ENCODE peak calls at places on chromosome 9, in four cellular contexts. U, G, Z and P are unnamed samples.

GRCh38 chr9:21153688-21154608 is 12.3 kb upstream of the IFNW1 start:
- DNase-seq in G (no peak), U (no peak), Z (no peak), P (peak; percentile 38)

GRCh38 chr9:21854119-21854518 is 51.7 kb downstream of the MTAP start:
- DNase-seq in G (no peak), Z (no peak), U (no peak), P (no peak)

GRCh38 chr9:13023498-13023897 is 248.7 kb downstream of the LURAP1L start:
- DNase-seq in G (no peak), U (no peak), Z (no peak), P (no peak)

GRCh38 chr9:34993502-34994428 is 4.2 kb downstream of the DNAJB5 start:
- DNase-seq in G (peak; percentile 86), Z (no peak), U (peak; percentile 49), P (no peak)

GRCh38 chr9:13568446-13568845 is 289.0 kb upstream of the MPDZ start:
- DNase-seq in Z (no peak), U (no peak), G (no peak), P (no peak)

GRCh38 chr9:11312976-11313375 is 700.2 kb upstream of the PTPRD start:
- DNase-seq in U (no peak), Z (no peak), G (no peak), P (no peak)

GRCh38 chr9:1057910-1058309 is 7.8 kb downstream of the DMRT2 start:
- DNase-seq in Z (no peak), G (no peak), U (no peak), P (no peak)

GRCh38 chr9:131732636-131733340 is 7.1 kb downstream of the RAPGEF1 start:
- DNase-seq in U (no peak), Z (no peak), G (no peak), P (peak; percentile 49)

GRCh38 chr9:29830815-29831214 is 2257.5 kb upstream of the C9orf72 start:
- DNase-seq in U (no peak), Z (no peak), G (no peak), P (no peak)

GRCh38 chr9:35712762-35713400 is 19.1 kb downstream of the TLN1 start:
- DNase-seq in U (peak; percentile 50), Z (no peak), G (no peak), P (no peak)

DNA sequence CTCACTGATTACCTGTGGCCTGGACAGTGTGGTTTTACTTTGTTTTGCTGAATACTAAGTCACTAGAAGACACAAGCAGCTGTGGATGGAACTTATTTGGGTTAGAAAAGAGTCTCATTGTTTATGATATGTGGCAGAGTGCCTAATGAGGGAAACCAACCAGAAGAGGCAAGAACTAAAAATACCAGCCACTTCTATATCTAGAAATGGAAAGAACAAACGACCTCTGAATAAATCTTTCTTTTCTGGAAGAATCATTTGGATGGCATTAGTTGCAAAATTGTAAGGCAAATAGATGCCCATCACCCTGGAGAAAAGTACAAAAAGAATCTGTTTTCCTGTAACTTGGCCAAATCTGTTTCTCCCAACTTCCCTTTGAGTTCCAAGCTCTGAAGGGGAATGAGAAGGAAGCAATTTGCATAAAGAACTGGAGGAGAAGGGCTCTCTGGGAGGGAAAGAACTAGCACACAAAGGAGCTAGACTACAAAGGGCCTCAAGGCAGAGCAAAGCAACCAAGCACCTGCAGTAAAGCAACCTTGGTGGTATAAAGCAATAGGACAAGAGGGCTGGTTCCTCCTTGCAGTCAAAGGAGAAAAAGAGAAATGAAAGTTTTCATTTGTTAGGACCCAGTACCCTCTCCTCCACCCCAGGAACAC is 455.4 kb downstream of the CAAP1 start:
- DNase-seq in G (no peak), Z (no peak), U (no peak), P (no peak)
- H3K27ac ChIP-seq in G (no peak overlapping the region), Z (no peak overlapping the region), U (no peak overlapping the region), P (no peak overlapping the region)

GRCh38 chr9:113621309-113621791 is 157.8 kb downstream of the RGS3 start:
- DNase-seq in Z (no peak), G (peak; percentile 88), U (no peak), P (no peak)
- H3K4me1 ChIP-seq in Z (no peaks in the 10 kb centered on the region), G (peaks cover 29% of the 10 kb centered on the region), U (peaks cover 26% of the 10 kb centered on the region), P (peaks cover 20% of the 10 kb centered on the region)

GRCh38 chr9:121196389-121196788 is 5.3 kb downstream of the RAB14 start:
- DNase-seq in U (no peak), Z (no peak), G (no peak), P (no peak)

GRCh38 chr9:121194730-121195129 is 6.9 kb downstream of the RAB14 start:
- DNase-seq in U (no peak), Z (no peak), G (no peak), P (no peak)

GRCh38 chr9:121198512-121199042 is 3.1 kb downstream of the RAB14 start:
- DNase-seq in U (no peak), G (no peak), Z (no peak), P (no peak)

GRCh38 chr9:121199921-121200320 is 1.7 kb downstream of the RAB14 start:
- DNase-seq in G (no peak), U (no peak), Z (no peak), P (no peak)

DNA sequence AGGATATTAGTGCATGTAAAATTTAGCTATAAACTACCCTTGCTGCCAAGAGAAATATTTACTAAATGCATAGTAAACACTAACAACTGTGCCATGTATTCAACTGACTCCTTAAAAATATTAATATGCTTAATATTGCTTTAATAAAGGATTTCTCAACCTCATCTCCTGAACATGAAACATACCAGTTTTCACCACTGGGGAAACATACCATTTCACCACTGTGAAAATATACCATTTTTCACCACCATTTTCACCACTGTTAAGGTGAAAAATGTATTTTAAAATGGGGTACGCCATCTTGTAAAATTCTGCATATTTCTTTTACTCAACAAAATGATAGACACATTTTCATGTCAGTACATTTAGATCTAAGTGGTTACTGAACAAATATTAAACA is 4.5 kb downstream of the RAB14 start:
- DNase-seq in G (no peak), Z (no peak), U (no peak), P (no peak)
- TF ChIP-seq CTCF in G (no peak), Z (no peak), U (no peak), P (no peak)

DNA sequence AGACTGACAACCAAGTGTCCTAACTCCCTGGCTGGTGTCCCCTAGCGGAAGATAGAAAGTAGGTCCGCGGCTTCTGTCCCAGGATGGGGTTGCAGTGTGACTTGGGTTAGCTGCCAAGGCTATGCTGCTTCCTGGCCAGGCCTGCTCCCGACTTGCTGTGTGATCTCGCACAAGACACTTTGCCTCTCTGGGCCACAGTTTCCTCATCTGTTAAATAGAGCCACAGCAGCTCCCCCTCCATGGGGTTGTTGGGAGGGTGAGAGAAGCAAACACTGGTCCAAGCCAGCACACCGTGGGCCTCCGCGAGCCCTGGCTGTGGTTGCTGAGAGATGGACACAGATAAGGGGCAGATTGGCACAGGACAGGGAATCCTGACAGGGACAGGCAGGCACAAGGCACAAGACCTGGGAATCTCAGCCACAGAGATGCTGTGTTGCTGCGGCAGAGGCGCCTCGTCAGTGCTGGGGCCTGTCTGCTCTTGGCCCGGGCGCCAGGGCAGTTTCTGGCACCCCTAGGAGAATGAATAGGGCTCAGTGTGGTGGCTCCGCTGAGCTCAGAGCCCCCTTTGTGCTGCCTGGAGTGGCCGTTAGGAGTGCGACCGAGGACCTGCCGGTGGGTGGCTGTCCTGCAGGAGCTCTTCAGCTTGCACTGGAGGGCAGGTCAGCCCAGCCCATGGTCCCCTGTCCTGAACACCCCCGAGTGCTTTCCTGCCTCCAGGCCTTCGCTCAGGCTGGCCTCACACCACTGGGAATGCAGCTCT is 1.8 kb upstream of the SH2D3C start:
- DNase-seq in U (no peak), G (no peak), Z (no peak), P (no peak)
- H3K27ac ChIP-seq in U (peak overlapping the region; percentile 75), G (no peak overlapping the region), Z (peak overlapping the region; percentile 31), P (peak overlapping the region; percentile 89)

DNA sequence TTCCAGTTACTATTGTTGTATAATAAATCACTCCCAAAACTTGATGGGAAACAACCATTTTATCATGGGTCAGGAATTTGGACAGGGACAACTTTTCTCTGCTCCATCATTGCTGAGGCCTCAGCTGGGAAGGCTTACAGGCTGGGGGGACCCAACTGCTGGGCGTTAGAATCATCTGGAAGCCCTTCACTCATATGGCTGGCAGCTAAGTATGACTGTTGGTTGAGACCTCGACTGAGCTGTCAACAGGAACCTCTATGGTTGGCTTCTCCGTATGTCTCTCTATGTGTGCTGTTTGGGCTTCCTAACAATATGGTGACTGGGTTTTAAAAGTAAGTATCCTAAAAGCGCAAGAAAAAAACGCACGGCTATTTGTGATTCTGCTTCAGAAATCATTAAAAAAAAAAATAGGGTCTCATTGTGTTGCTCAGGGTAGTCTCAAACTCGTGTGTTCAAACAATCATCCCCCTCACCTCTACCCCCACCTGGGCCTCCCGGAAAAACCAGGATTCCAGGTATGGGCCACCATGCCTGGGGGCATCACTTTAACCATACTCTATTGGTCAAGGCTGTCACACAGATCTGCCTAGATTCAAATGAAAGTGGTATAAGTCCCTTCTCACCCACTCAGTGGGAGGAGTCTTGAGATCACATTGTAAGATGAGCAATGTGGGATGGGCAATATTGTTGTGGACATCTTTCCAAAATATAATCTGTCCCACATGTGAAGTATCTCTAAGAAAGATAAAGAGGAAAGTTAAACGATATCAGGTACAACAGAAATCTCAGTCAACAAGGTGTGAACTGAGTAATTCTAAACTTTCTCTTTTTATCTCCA is 15.2 kb downstream of the FNBP1 start:
- DNase-seq in G (no peak), U (no peak), Z (no peak), P (no peak)
- H3K4me1 ChIP-seq in G (peaks cover 71% of the 10 kb centered on the region), U (peaks cover 55% of the 10 kb centered on the region), Z (peaks cover 89% of the 10 kb centered on the region), P (peaks cover 40% of the 10 kb centered on the region)

GRCh38 chr9:2872307-2872940 is 28.5 kb upstream of the PUM3 start:
- DNase-seq in U (no peak), Z (no peak), G (no peak), P (no peak)
- TF ChIP-seq CTCF in U (no peak), Z (no peak), G (peak; percentile 18), P (no peak)

DNA sequence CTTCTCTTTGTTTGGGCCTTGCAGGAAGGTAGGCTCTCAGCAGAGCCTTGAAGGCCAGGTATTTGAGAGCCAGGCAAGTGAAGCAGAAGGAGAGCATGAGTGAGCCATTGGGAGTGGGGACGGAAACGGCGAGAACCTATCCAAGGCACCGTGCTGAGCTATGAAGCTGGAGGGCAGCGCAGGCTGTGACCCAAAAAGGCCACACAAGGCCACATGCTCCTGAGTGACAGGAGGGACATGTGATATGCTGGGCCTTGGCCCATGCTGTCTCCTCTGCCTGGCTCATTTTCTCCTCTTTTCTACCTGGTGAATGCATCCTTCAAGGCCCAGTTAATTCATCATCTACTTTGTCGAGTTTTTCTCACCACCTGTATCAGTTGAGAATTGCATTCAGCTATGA is 136.3 kb downstream of the PALM2AKAP2 start:
- DNase-seq in U (no peak), G (no peak), Z (no peak), P (no peak)
- H3K27ac ChIP-seq in U (no peak overlapping the region), G (peak overlapping the region; percentile 43), Z (no peak overlapping the region), P (no peak overlapping the region)